ENCODE peak calls at places on chromosomes 3 and 15, in five cellular contexts. L, P, Q, E and V are unnamed samples.

GRCh38 chr15:94259121-94259776 is 27.9 kb downstream of the MCTP2 start:
- DNase-seq in L (no peak), P (no peak), Q (no peak), E (no peak), V (no peak)

GRCh38 chr3:16467368-16467767 is 46.1 kb downstream of the RFTN1 start:
- DNase-seq in L (peak; percentile 69), P (no peak), Q (no peak), E (no peak), V (peak; percentile 38)

GRCh38 chr3:41369838-41370237 is 170.5 kb downstream of the CTNNB1 start:
- DNase-seq in L (no peak), P (peak; percentile 67), Q (peak; percentile 77), E (no peak), V (peak; percentile 21)

GRCh38 chr3:58101499-58102370 is 93.5 kb downstream of the FLNB start:
- DNase-seq in L (no peak), P (no peak), Q (no peak), E (no peak), V (no peak)

GRCh38 chr3:154780263-154780662 is 299.9 kb upstream of the MME start:
- DNase-seq in L (no peak), P (no peak), Q (no peak), E (no peak), V (peak; percentile 7)

GRCh38 chr3:152123457-152123856 is 145.3 kb upstream of the MBNL1 start:
- DNase-seq in L (no peak), P (no peak), Q (no peak), E (no peak), V (no peak)

GRCh38 chr3:94043285-94043684 is 14.9 kb upstream of the STX19 start:
- DNase-seq in L (no peak), P (no peak), Q (no peak), E (no peak), V (no peak)

GRCh38 chr3:53166206-53166605 is 5.2 kb downstream of the PRKCD start:
- DNase-seq in L (no peak), P (no peak), Q (no peak), E (no peak), V (no peak)

GRCh38 chr15:78808550-78808949 is 2.7 kb downstream of the ADAMTS7 start:
- DNase-seq in L (peak; percentile 49), P (no peak), Q (peak; percentile 31), E (peak; percentile 56), V (peak; percentile 79)

GRCh38 chr3:66362541-66362941 is 138.3 kb downstream of the LRIG1 start:
- DNase-seq in L (no peak), P (no peak), Q (no peak), E (peak; percentile 50), V (peak; percentile 42)

GRCh38 chr3:165983284-165983683 is 146.1 kb upstream of the BCHE start:
- DNase-seq in L (no peak), P (no peak), Q (no peak), E (no peak), V (peak; percentile 45)

GRCh38 chr3:127443581-127444375 is 146.8 kb downstream of the TPRA1 start:
- DNase-seq in L (no peak), P (no peak), Q (no peak), E (no peak), V (no peak)

GRCh38 chr15:51111061-51111460 is 16.4 kb upstream of the TNFAIP8L3 start:
- DNase-seq in L (no peak), P (no peak), Q (no peak), E (no peak), V (no peak)

GRCh38 chr15:50218291-50218690 is 36.3 kb downstream of the SLC27A2 start:
- DNase-seq in L (no peak), P (no peak), Q (no peak), E (no peak), V (no peak)

GRCh38 chr3:34132069-34132677 is 333.7 kb downstream of the PDCD6IP start:
- DNase-seq in L (no peak), P (no peak), Q (no peak), E (no peak), V (no peak)

GRCh38 chr3:61315874-61316273 is 64.6 kb upstream of the FHIT start:
- DNase-seq in L (no peak), P (no peak), Q (no peak), E (peak; percentile 5), V (peak; percentile 65)

GRCh38 chr3:107421170-107421792 is 44.0 kb downstream of the CCDC54 start:
- DNase-seq in L (no peak), P (peak; percentile 30), Q (peak; percentile 42), E (peak; percentile 48), V (peak; percentile 90)

GRCh38 chr3:13483286-13483685 is 3.2 kb downstream of the HDAC11 start:
- DNase-seq in L (no peak), P (no peak), Q (no peak), E (no peak), V (no peak)

GRCh38 chr3:25527796-25528195 is 99.7 kb downstream of the RARB start:
- DNase-seq in L (no peak), P (no peak), Q (no peak), E (no peak), V (no peak)

GRCh38 chr15:101266034-101266433 is 11.3 kb downstream of the SELENOS start:
- DNase-seq in L (no peak), P (no peak), Q (peak; percentile 63), E (peak; percentile 35), V (no peak)

GRCh38 chr15:73002509-73002908 is 49.8 kb upstream of the NEO1 start:
- DNase-seq in L (no peak), P (no peak), Q (no peak), E (peak; percentile 65), V (no peak)

GRCh38 chr3:153704115-153704514 is 417.1 kb upstream of the ARHGEF26 start:
- DNase-seq in L (no peak), P (no peak), Q (no peak), E (no peak), V (no peak)

GRCh38 chr15:39094116-39094515 is 486.8 kb upstream of the THBS1 start:
- DNase-seq in L (no peak), P (no peak), Q (no peak), E (no peak), V (no peak)

GRCh38 chr3:56321383-56321782 is 146.9 kb downstream of the ERC2 start:
- DNase-seq in L (no peak), P (no peak), Q (no peak), E (no peak), V (peak; percentile 18)

GRCh38 chr3:140723576-140723975 is 45.7 kb downstream of the TRIM42 start:
- DNase-seq in L (no peak), P (no peak), Q (no peak), E (no peak), V (no peak)

GRCh38 chr3:129205109-129205832 is 21.6 kb upstream of the CNBP start:
- DNase-seq in L (no peak), P (no peak), Q (no peak), E (no peak), V (peak; percentile 28)

GRCh38 chr15:59371458-59372351 is 966 bp downstream of the MYO1E start:
- DNase-seq in L (peak; percentile 2), P (peak; percentile 31), Q (no peak), E (peak; percentile 80), V (peak; percentile 76)

GRCh38 chr15:58064119-58065010 is 1.1 kb downstream of the ALDH1A2 start:
- DNase-seq in L (no peak), P (no peak), Q (no peak), E (no peak), V (peak; percentile 22)

GRCh38 chr3:57017481-57017880 is 43.0 kb upstream of the SPATA12 start:
- DNase-seq in L (no peak), P (no peak), Q (no peak), E (no peak), V (no peak)